ENCODE peak calls at places on chromosomes 7 and 10, in ten cellular contexts. E is WTC11; C is T-helper 1 cell; T is stimulated activated CD8-positive, alpha-beta memory T cell treated with anti-CD3 and anti-CD28 coated beads, Interleukin-7, amount 100 ng/mL, for 4 hours; D is dorsolateral prefrontal cortex; G is fibroblast of the aortic adventitia; O is germinal center; R is RCC 7860; B is activated CD8-positive, alpha-beta memory T cell treated with anti-CD3 and anti-CD28 coated beads, Interleukin-2, amount 10 ng/mL, durations not matched to agents 7 days and 5 days; A is sciatic nerve. P is an unnamed sample.

GRCh38 chr7:157551325-157552070 is 214.7 kb downstream of the DNAJB6 start:
- DNase-seq in E (peak), C (no peak), T (no peak), D (peak), G (no peak), O (no peak), R (no peak), B (no peak), A (peak), P (peak)

GRCh38 chr7:141244466-141244865 is 170.6 kb downstream of the TMEM178B start:
- DNase-seq in E (no peak), C (no peak), T (no peak), D (no peak), G (no peak), O (no peak), R (no peak), B (peak), A (no peak), P (no peak)

GRCh38 chr10:55628260-55628701 is 732.8 kb downstream of the ZWINT start:
- DNase-seq in E (peak), C (no peak), T (no peak), D (peak), G (no peak), O (no peak), R (no peak), B (no peak), A (no peak), P (no peak)

GRCh38 chr7:116686033-116686432 is 14.0 kb downstream of the MET start:
- DNase-seq in E (no peak), C (no peak), T (no peak), D (no peak), G (no peak), O (no peak), R (no peak), B (no peak), A (no peak), P (no peak)

GRCh38 chr7:63047546-63047945 is 951.1 kb upstream of the ZNF722 start:
- DNase-seq in E (no peak), C (no peak), T (no peak), D (no peak), G (no peak), O (no peak), R (no peak), B (no peak), A (peak), P (no peak)

GRCh38 chr7:141431143-141431479 is 120.1 kb upstream of the AGK start:
- DNase-seq in E (no peak), C (no peak), T (no peak), D (no peak), G (no peak), O (no peak), R (no peak), B (no peak), A (no peak), P (no peak)

GRCh38 chr7:138889566-138889965 is 91.6 kb upstream of the ATP6V0A4 start:
- DNase-seq in E (no peak), C (no peak), T (no peak), D (no peak), G (no peak), O (no peak), R (no peak), B (no peak), A (no peak), P (no peak)

GRCh38 chr7:31305260-31305659 is 35.3 kb downstream of the NEUROD6 start:
- DNase-seq in E (no peak), C (no peak), T (no peak), D (no peak), G (no peak), O (no peak), R (no peak), B (no peak), A (no peak), P (no peak)

GRCh38 chr7:158026636-158027265 is 560.9 kb downstream of the PTPRN2 start:
- DNase-seq in E (no peak), C (no peak), T (no peak), D (no peak), G (no peak), O (no peak), R (no peak), B (no peak), A (peak), P (no peak)

GRCh38 chr7:154857728-154858681 is 144.9 kb downstream of the PAXIP1 start:
- DNase-seq in E (no peak), C (no peak), T (no peak), D (peak), G (no peak), O (no peak), R (no peak), B (no peak), A (no peak), P (no peak)

GRCh38 chr7:106813705-106814305 is 51.3 kb upstream of the PIK3CG start:
- DNase-seq in E (no peak), C (no peak), T (no peak), D (no peak), G (no peak), O (no peak), R (peak), B (no peak), A (no peak), P (no peak)

GRCh38 chr10:121138112-121138860 is 287.1 kb downstream of the WDR11 start:
- DNase-seq in E (no peak), C (no peak), T (no peak), D (no peak), G (no peak), O (no peak), R (no peak), B (no peak), A (no peak), P (no peak)

GRCh38 chr10:116768786-116769185 is 26.4 kb upstream of the HSPA12A start:
- DNase-seq in E (no peak), C (no peak), T (no peak), D (no peak), G (no peak), O (no peak), R (peak), B (no peak), A (peak), P (no peak)

GRCh38 chr10:32346551-32347362 is at the start of gene EPC1:
- DNase-seq in E (peak), C (peak), T (peak), D (peak), G (peak), O (peak), R (peak), B (peak), A (peak), P (peak)

GRCh38 chr7:43260980-43261878 is 148.8 kb downstream of the HECW1 start:
- DNase-seq in E (peak), C (peak), T (peak), D (peak), G (peak), O (peak), R (peak), B (peak), A (peak), P (peak)

GRCh38 chr10:122140941-122141623 is 130.0 kb upstream of the BTBD16 start:
- DNase-seq in E (no peak), C (no peak), T (no peak), D (peak), G (peak), O (no peak), R (peak), B (no peak), A (peak), P (peak)

GRCh38 chr10:8365935-8366911 is 311.7 kb downstream of the GATA3 start:
- DNase-seq in E (no peak), C (peak), T (peak), D (no peak), G (peak), O (no peak), R (peak), B (peak), A (no peak), P (no peak)

GRCh38 chr7:151320263-151320845 is 21.3 kb upstream of the NUB1 start:
- DNase-seq in E (no peak), C (no peak), T (no peak), D (no peak), G (no peak), O (no peak), R (no peak), B (no peak), A (no peak), P (no peak)

GRCh38 chr10:101285519-101286070 is 56.3 kb upstream of the LBX1 start:
- DNase-seq in E (peak), C (no peak), T (no peak), D (no peak), G (no peak), O (no peak), R (no peak), B (no peak), A (no peak), P (no peak)

GRCh38 chr10:103930449-103930848 is 12.5 kb upstream of the STN1 start:
- DNase-seq in E (no peak), C (no peak), T (no peak), D (no peak), G (no peak), O (no peak), R (no peak), B (no peak), A (no peak), P (no peak)

GRCh38 chr10:1638889-1639418 is 98.4 kb downstream of the ADARB2 start:
- DNase-seq in E (no peak), C (no peak), T (no peak), D (no peak), G (no peak), O (no peak), R (peak), B (no peak), A (no peak), P (no peak)

GRCh38 chr10:35668865-35669650 is 27.0 kb upstream of the FZD8 start:
- DNase-seq in E (no peak), C (no peak), T (no peak), D (no peak), G (no peak), O (no peak), R (no peak), B (no peak), A (no peak), P (no peak)

GRCh38 chr7:100190059-100190711 is 12.5 kb downstream of the STAG3 start:
- DNase-seq in E (no peak), C (no peak), T (no peak), D (no peak), G (peak), O (no peak), R (peak), B (no peak), A (no peak), P (no peak)

GRCh38 chr10:107618461-107619093 is 454.1 kb upstream of the SORCS1 start:
- DNase-seq in E (no peak), C (no peak), T (no peak), D (no peak), G (peak), O (no peak), R (no peak), B (no peak), A (no peak), P (no peak)

GRCh38 chr7:99460651-99461050 is 5.3 kb downstream of the ATP5MF start:
- DNase-seq in E (no peak), C (no peak), T (no peak), D (no peak), G (no peak), O (no peak), R (no peak), B (no peak), A (no peak), P (no peak)

GRCh38 chr10:28806951-28807759 is 129.8 kb downstream of the BAMBI start:
- DNase-seq in E (no peak), C (no peak), T (no peak), D (no peak), G (peak), O (no peak), R (no peak), B (no peak), A (no peak), P (no peak)

GRCh38 chr10:119479532-119479931 is 63.0 kb downstream of the RGS10 start:
- DNase-seq in E (no peak), C (no peak), T (no peak), D (no peak), G (no peak), O (no peak), R (no peak), B (no peak), A (no peak), P (no peak)

GRCh38 chr7:102262536-102262935 is 24.1 kb upstream of the SH2B2 start:
- DNase-seq in E (no peak), C (no peak), T (no peak), D (no peak), G (no peak), O (no peak), R (no peak), B (no peak), A (no peak), P (no peak)

GRCh38 chr7:5831196-5831595 is 49.4 kb upstream of the OCM start:
- DNase-seq in E (peak), C (no peak), T (no peak), D (peak), G (no peak), O (no peak), R (no peak), B (no peak), A (peak), P (no peak)

GRCh38 chr10:7813481-7813880 is 4.8 kb upstream of the TAF3 start:
- DNase-seq in E (no peak), C (no peak), T (no peak), D (no peak), G (no peak), O (peak), R (no peak), B (no peak), A (no peak), P (no peak)

GRCh38 chr10:91796332-91797076 is 1.7 kb upstream of the TNKS2 start:
- DNase-seq in E (peak), C (peak), T (no peak), D (no peak), G (peak), O (peak), R (no peak), B (peak), A (peak), P (peak)

GRCh38 chr7:754531-755420 is 27.7 kb upstream of the PRKAR1B start:
- DNase-seq in E (no peak), C (no peak), T (no peak), D (peak), G (no peak), O (no peak), R (no peak), B (no peak), A (peak), P (peak)

GRCh38 chr7:146090023-146090645 is 26.5 kb upstream of the CNTNAP2 start:
- DNase-seq in E (no peak), C (no peak), T (no peak), D (no peak), G (peak), O (peak), R (peak), B (no peak), A (no peak), P (no peak)

GRCh38 chr10:35643151-35643975 is 1.3 kb upstream of the FZD8 start:
- DNase-seq in E (peak), C (peak), T (no peak), D (peak), G (peak), O (peak), R (no peak), B (no peak), A (peak), P (peak)

P was measured in left lung.